ENCODE peak calls at places on chromosome 14, in six cellular contexts. One of them, this sample, is unnamed.

GRCh38 chr14:72598328-72598727 is 295.6 kb downstream of the DPF3 start:
- DNase-seq in GM13977: no peak
- DNase-seq in hepatocyte: no peak
- DNase-seq in endothelial cell: no peak
- DNase-seq in fibroblast of the aortic adventitia: no peak
- DNase-seq in keratinocyte: no peak
- DNase-seq in this sample: no peak

GRCh38 chr14:105378873-105379685 is 19.3 kb upstream of the TEX22 start:
- DNase-seq in GM13977: no peak
- DNase-seq in keratinocyte: no peak
- DNase-seq in fibroblast of the aortic adventitia: no peak
- DNase-seq in hepatocyte: no peak
- DNase-seq in endothelial cell: no peak
- DNase-seq in this sample: no peak

GRCh38 chr14:91899213-91899612 is 31.9 kb upstream of the TC2N start:
- DNase-seq in endothelial cell: no peak
- DNase-seq in fibroblast of the aortic adventitia: no peak
- DNase-seq in GM13977: no peak
- DNase-seq in keratinocyte: no peak
- DNase-seq in hepatocyte: no peak
- DNase-seq in this sample: peak

GRCh38 chr14:64673748-64674147 is 30.5 kb upstream of the PLEKHG3 start:
- DNase-seq in fibroblast of the aortic adventitia: no peak
- DNase-seq in endothelial cell: no peak
- DNase-seq in GM13977: no peak
- DNase-seq in keratinocyte: peak
- DNase-seq in hepatocyte: no peak
- DNase-seq in this sample: peak

GRCh38 chr14:39946796-39947195 is 514.6 kb upstream of the FBXO33 start:
- DNase-seq in GM13977: no peak
- DNase-seq in hepatocyte: peak
- DNase-seq in fibroblast of the aortic adventitia: no peak
- DNase-seq in keratinocyte: no peak
- DNase-seq in endothelial cell: no peak
- DNase-seq in this sample: no peak

GRCh38 chr14:106694638-106695393 is 1168.4 kb downstream of the TMEM121 start:
- DNase-seq in hepatocyte: no peak
- DNase-seq in fibroblast of the aortic adventitia: no peak
- DNase-seq in endothelial cell: no peak
- DNase-seq in keratinocyte: no peak
- DNase-seq in GM13977: peak
- DNase-seq in this sample: peak

GRCh38 chr14:67253076-67253635 is 11.9 kb downstream of the PALS1 start:
- DNase-seq in keratinocyte: no peak
- DNase-seq in hepatocyte: no peak
- DNase-seq in endothelial cell: no peak
- DNase-seq in GM13977: no peak
- DNase-seq in fibroblast of the aortic adventitia: no peak
- DNase-seq in this sample: no peak

GRCh38 chr14:95527392-95528002 is 7.4 kb upstream of the GLRX5 start:
- DNase-seq in GM13977: no peak
- DNase-seq in keratinocyte: no peak
- DNase-seq in hepatocyte: peak
- DNase-seq in fibroblast of the aortic adventitia: peak
- DNase-seq in endothelial cell: peak
- DNase-seq in this sample: peak

GRCh38 chr14:99050309-99050708 is 221.7 kb downstream of the BCL11B start:
- DNase-seq in fibroblast of the aortic adventitia: no peak
- DNase-seq in keratinocyte: no peak
- DNase-seq in GM13977: no peak
- DNase-seq in hepatocyte: no peak
- DNase-seq in endothelial cell: no peak
- DNase-seq in this sample: no peak

GRCh38 chr14:81464253-81465001 is 64.3 kb upstream of the STON2 start:
- DNase-seq in fibroblast of the aortic adventitia: peak
- DNase-seq in hepatocyte: peak
- DNase-seq in keratinocyte: no peak
- DNase-seq in endothelial cell: peak
- DNase-seq in GM13977: peak
- DNase-seq in this sample: peak

GRCh38 chr14:26276757-26277156 is 321.1 kb downstream of the NOVA1 start:
- DNase-seq in keratinocyte: no peak
- DNase-seq in fibroblast of the aortic adventitia: no peak
- DNase-seq in endothelial cell: peak
- DNase-seq in GM13977: no peak
- DNase-seq in hepatocyte: peak
- DNase-seq in this sample: no peak

GRCh38 chr14:95379634-95380033 is 59.9 kb upstream of the CLMN start:
- DNase-seq in fibroblast of the aortic adventitia: no peak
- DNase-seq in keratinocyte: no peak
- DNase-seq in hepatocyte: no peak
- DNase-seq in endothelial cell: no peak
- DNase-seq in GM13977: no peak
- DNase-seq in this sample: no peak

GRCh38 chr14:61025239-61026223 is 44.5 kb downstream of the SLC38A6 start:
- DNase-seq in fibroblast of the aortic adventitia: peak
- DNase-seq in keratinocyte: peak
- DNase-seq in hepatocyte: peak
- DNase-seq in GM13977: peak
- DNase-seq in endothelial cell: peak
- DNase-seq in this sample: peak

GRCh38 chr14:75282166-75282547 is 3.5 kb downstream of the FOS start:
- DNase-seq in endothelial cell: no peak
- DNase-seq in hepatocyte: peak
- DNase-seq in GM13977: no peak
- DNase-seq in keratinocyte: no peak
- DNase-seq in fibroblast of the aortic adventitia: peak
- DNase-seq in this sample: no peak

GRCh38 chr14:68628605-68629310 is 164.1 kb downstream of the ZFP36L1 start:
- DNase-seq in GM13977: no peak
- DNase-seq in endothelial cell: no peak
- DNase-seq in keratinocyte: no peak
- DNase-seq in hepatocyte: peak
- DNase-seq in fibroblast of the aortic adventitia: no peak
- DNase-seq in this sample: peak

GRCh38 chr14:96752594-96752993 is 44.6 kb upstream of the VRK1 start:
- DNase-seq in endothelial cell: no peak
- DNase-seq in keratinocyte: no peak
- DNase-seq in fibroblast of the aortic adventitia: no peak
- DNase-seq in hepatocyte: no peak
- DNase-seq in GM13977: no peak
- DNase-seq in this sample: no peak

GRCh38 chr14:79278798-79279644 is 932.3 kb downstream of the DIO2 start:
- DNase-seq in endothelial cell: peak
- DNase-seq in fibroblast of the aortic adventitia: peak
- DNase-seq in hepatocyte: peak
- DNase-seq in keratinocyte: peak
- DNase-seq in GM13977: peak
- DNase-seq in this sample: peak

GRCh38 chr14:98931126-98931525 is 340.9 kb downstream of the BCL11B start:
- DNase-seq in GM13977: no peak
- DNase-seq in keratinocyte: no peak
- DNase-seq in hepatocyte: no peak
- DNase-seq in fibroblast of the aortic adventitia: no peak
- DNase-seq in endothelial cell: no peak
- DNase-seq in this sample: no peak

GRCh38 chr14:96368534-96368933 is 5.2 kb downstream of the GSKIP start:
- DNase-seq in hepatocyte: no peak
- DNase-seq in endothelial cell: no peak
- DNase-seq in keratinocyte: no peak
- DNase-seq in fibroblast of the aortic adventitia: no peak
- DNase-seq in GM13977: no peak
- DNase-seq in this sample: no peak

GRCh38 chr14:53355581-53356112 is 202.5 kb upstream of the DDHD1 start:
- DNase-seq in keratinocyte: peak
- DNase-seq in hepatocyte: peak
- DNase-seq in GM13977: no peak
- DNase-seq in endothelial cell: peak
- DNase-seq in fibroblast of the aortic adventitia: peak
- DNase-seq in this sample: no peak

GRCh38 chr14:74543771-74544170 is 50.2 kb downstream of the ISCA2 start:
- DNase-seq in GM13977: no peak
- DNase-seq in hepatocyte: no peak
- DNase-seq in keratinocyte: no peak
- DNase-seq in endothelial cell: no peak
- DNase-seq in fibroblast of the aortic adventitia: no peak
- DNase-seq in this sample: no peak

GRCh38 chr14:81166126-81166525 is 54.6 kb downstream of the GTF2A1 start:
- DNase-seq in endothelial cell: no peak
- DNase-seq in hepatocyte: no peak
- DNase-seq in fibroblast of the aortic adventitia: no peak
- DNase-seq in GM13977: no peak
- DNase-seq in keratinocyte: no peak
- DNase-seq in this sample: no peak

GRCh38 chr14:96081767-96082400 is 42.7 kb downstream of the C14orf132 start:
- DNase-seq in endothelial cell: no peak
- DNase-seq in hepatocyte: no peak
- DNase-seq in fibroblast of the aortic adventitia: no peak
- DNase-seq in GM13977: no peak
- DNase-seq in keratinocyte: no peak
- DNase-seq in this sample: no peak

GRCh38 chr14:54489318-54489683 is 521 bp upstream of the GMFB start:
- DNase-seq in hepatocyte: no peak
- DNase-seq in endothelial cell: no peak
- DNase-seq in keratinocyte: no peak
- DNase-seq in GM13977: no peak
- DNase-seq in fibroblast of the aortic adventitia: no peak
- DNase-seq in this sample: no peak
- TF ChIP-seq CTCF in hepatocyte: no peak
- TF ChIP-seq CTCF in endothelial cell: no peak
- TF ChIP-seq CTCF in keratinocyte: no peak
- TF ChIP-seq CTCF in GM13977: no peak
- TF ChIP-seq CTCF in fibroblast of the aortic adventitia: no peak
- TF ChIP-seq CTCF in this sample: peak

DNA sequence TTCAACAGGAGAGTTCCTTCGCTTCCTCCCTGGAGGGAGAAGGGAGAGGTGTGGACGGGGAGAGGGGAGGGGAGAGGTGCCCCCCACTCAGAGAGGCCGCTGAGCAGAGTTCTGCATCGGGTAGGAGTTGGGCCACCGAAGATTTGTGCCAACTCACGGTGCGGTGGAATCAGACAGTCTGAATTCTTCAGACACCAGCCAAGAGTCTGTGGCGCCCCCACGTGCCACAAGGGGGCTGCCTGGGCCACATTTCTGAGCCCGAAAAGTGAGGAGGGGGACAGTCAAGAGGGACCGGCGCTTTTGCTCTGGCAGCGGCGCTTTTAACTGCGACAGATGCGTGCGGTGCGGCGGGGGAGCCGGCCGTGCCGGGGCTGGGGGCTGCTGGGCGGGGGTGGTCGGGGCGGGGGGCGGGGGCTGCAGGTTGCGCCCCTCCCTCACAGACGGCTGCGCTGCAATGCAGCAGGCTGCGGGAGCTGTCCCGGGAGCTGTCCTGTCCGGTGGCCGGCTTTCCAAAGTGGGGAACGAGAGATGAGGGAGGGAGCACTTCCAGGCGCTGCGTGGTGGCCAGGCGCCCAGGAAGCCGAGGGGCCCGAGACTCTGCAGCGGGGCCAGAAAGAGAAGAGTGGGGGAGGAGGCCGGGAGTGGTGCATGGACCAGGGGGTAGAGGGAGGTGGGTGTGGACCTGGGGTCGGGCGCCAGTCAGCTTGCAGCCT is 941 bp upstream of the RTL1 start:
- DNase-seq in keratinocyte: no peak
- DNase-seq in fibroblast of the aortic adventitia: no peak
- DNase-seq in endothelial cell: peak
- DNase-seq in hepatocyte: peak
- DNase-seq in GM13977: peak
- DNase-seq in this sample: no peak
- TF ChIP-seq CTCF in keratinocyte: peak
- TF ChIP-seq CTCF in fibroblast of the aortic adventitia: peak
- TF ChIP-seq CTCF in endothelial cell: peak
- TF ChIP-seq CTCF in hepatocyte: peak
- TF ChIP-seq CTCF in GM13977: no peak
- TF ChIP-seq CTCF in this sample: no peak

GRCh38 chr14:22845821-22846625 is 9.6 kb downstream of the MMP14 start:
- DNase-seq in hepatocyte: no peak
- DNase-seq in keratinocyte: no peak
- DNase-seq in fibroblast of the aortic adventitia: no peak
- DNase-seq in endothelial cell: no peak
- DNase-seq in GM13977: peak
- DNase-seq in this sample: no peak

GRCh38 chr14:22846811-22847307 is 10.5 kb downstream of the MMP14 start:
- DNase-seq in hepatocyte: no peak
- DNase-seq in keratinocyte: no peak
- DNase-seq in GM13977: peak
- DNase-seq in endothelial cell: no peak
- DNase-seq in fibroblast of the aortic adventitia: no peak
- DNase-seq in this sample: no peak

GRCh38 chr14:22849212-22849819 is 12.9 kb downstream of the MMP14 start:
- DNase-seq in keratinocyte: no peak
- DNase-seq in hepatocyte: no peak
- DNase-seq in fibroblast of the aortic adventitia: peak
- DNase-seq in endothelial cell: no peak
- DNase-seq in GM13977: peak
- DNase-seq in this sample: no peak

GRCh38 chr14:22848391-22849164 is 12.2 kb downstream of the MMP14 start:
- DNase-seq in GM13977: peak
- DNase-seq in endothelial cell: no peak
- DNase-seq in keratinocyte: no peak
- DNase-seq in hepatocyte: peak
- DNase-seq in fibroblast of the aortic adventitia: peak
- DNase-seq in this sample: no peak

GRCh38 chr14:22847661-22848341 is 11.4 kb downstream of the MMP14 start:
- DNase-seq in GM13977: peak
- DNase-seq in keratinocyte: no peak
- DNase-seq in hepatocyte: peak
- DNase-seq in endothelial cell: no peak
- DNase-seq in fibroblast of the aortic adventitia: peak
- DNase-seq in this sample: no peak
- TF ChIP-seq CTCF in GM13977: peak
- TF ChIP-seq CTCF in keratinocyte: peak
- TF ChIP-seq CTCF in hepatocyte: no peak
- TF ChIP-seq CTCF in endothelial cell: no peak
- TF ChIP-seq CTCF in fibroblast of the aortic adventitia: peak
- TF ChIP-seq CTCF in this sample: no peak

GRCh38 chr14:104343690-104344640 is 205.6 kb downstream of the KIF26A start:
- DNase-seq in fibroblast of the aortic adventitia: no peak
- DNase-seq in GM13977: no peak
- DNase-seq in hepatocyte: no peak
- DNase-seq in keratinocyte: no peak
- DNase-seq in endothelial cell: no peak
- DNase-seq in this sample: no peak

GRCh38 chr14:104342435-104343293 is 204.3 kb downstream of the KIF26A start:
- DNase-seq in keratinocyte: no peak
- DNase-seq in endothelial cell: no peak
- DNase-seq in GM13977: no peak
- DNase-seq in fibroblast of the aortic adventitia: no peak
- DNase-seq in hepatocyte: no peak
- DNase-seq in this sample: no peak

GRCh38 chr14:104339829-104340228 is 201.4 kb downstream of the KIF26A start:
- DNase-seq in GM13977: no peak
- DNase-seq in hepatocyte: no peak
- DNase-seq in fibroblast of the aortic adventitia: no peak
- DNase-seq in keratinocyte: no peak
- DNase-seq in endothelial cell: no peak
- DNase-seq in this sample: no peak

GRCh38 chr14:104343294-104343625 is 204.9 kb downstream of the KIF26A start:
- DNase-seq in endothelial cell: no peak
- DNase-seq in hepatocyte: no peak
- DNase-seq in GM13977: no peak
- DNase-seq in keratinocyte: no peak
- DNase-seq in fibroblast of the aortic adventitia: no peak
- DNase-seq in this sample: no peak

GRCh38 chr14:104341532-104342434 is 203.4 kb downstream of the KIF26A start:
- DNase-seq in keratinocyte: no peak
- DNase-seq in hepatocyte: peak
- DNase-seq in endothelial cell: peak
- DNase-seq in fibroblast of the aortic adventitia: no peak
- DNase-seq in GM13977: no peak
- DNase-seq in this sample: peak
- TF ChIP-seq CTCF in keratinocyte: peak
- TF ChIP-seq CTCF in hepatocyte: peak
- TF ChIP-seq CTCF in endothelial cell: peak
- TF ChIP-seq CTCF in fibroblast of the aortic adventitia: no peak
- TF ChIP-seq CTCF in GM13977: peak
- TF ChIP-seq CTCF in this sample: peak